ENCODE peak calls at places on chromosomes 11 and 22, in seven cellular contexts. One of them, this sample, is unnamed.

GRCh38 chr22:48980409-48980808 is 847.3 kb downstream of the BRD1 start:
- DNase-seq in K562: no peak
- DNase-seq in adrenal gland: no peak
- DNase-seq in IMR-90: no peak
- DNase-seq in HCT116: no peak
- DNase-seq in uterus: no peak
- DNase-seq in heart left ventricle: no peak
- DNase-seq in this sample: no peak

GRCh38 chr11:68411501-68411991 is 49.0 kb upstream of the PPP6R3 start:
- DNase-seq in K562: no peak
- DNase-seq in adrenal gland: no peak
- DNase-seq in IMR-90: no peak
- DNase-seq in HCT116: no peak
- DNase-seq in uterus: no peak
- DNase-seq in heart left ventricle: no peak
- DNase-seq in this sample: no peak

GRCh38 chr11:121159721-121160120 is 58.7 kb downstream of the TECTA start:
- DNase-seq in K562: no peak
- DNase-seq in adrenal gland: no peak
- DNase-seq in IMR-90: no peak
- DNase-seq in HCT116: no peak
- DNase-seq in uterus: no peak
- DNase-seq in heart left ventricle: no peak
- DNase-seq in this sample: no peak

GRCh38 chr11:9150944-9151343 is 59.5 kb upstream of the SCUBE2 start:
- DNase-seq in K562: no peak
- DNase-seq in adrenal gland: no peak
- DNase-seq in IMR-90: peak; percentile 39
- DNase-seq in HCT116: no peak
- DNase-seq in uterus: no peak
- DNase-seq in heart left ventricle: no peak
- DNase-seq in this sample: no peak

GRCh38 chr11:35529971-35530495 is 4.6 kb upstream of the PAMR1 start:
- DNase-seq in K562: no peak
- DNase-seq in adrenal gland: no peak
- DNase-seq in IMR-90: peak; percentile 98
- DNase-seq in HCT116: no peak
- DNase-seq in uterus: peak; percentile 45
- DNase-seq in heart left ventricle: peak; percentile 47
- DNase-seq in this sample: no peak

GRCh38 chr11:7485136-7485853 is at the start of gene OLFML1:
- DNase-seq in K562: no peak
- DNase-seq in adrenal gland: no peak
- DNase-seq in IMR-90: no peak
- DNase-seq in HCT116: no peak
- DNase-seq in uterus: peak; percentile 39
- DNase-seq in heart left ventricle: no peak
- DNase-seq in this sample: no peak

GRCh38 chr11:65321076-65321475 is 6.4 kb downstream of the CDC42EP2 start:
- DNase-seq in K562: no peak
- DNase-seq in adrenal gland: no peak
- DNase-seq in IMR-90: no peak
- DNase-seq in HCT116: no peak
- DNase-seq in uterus: no peak
- DNase-seq in heart left ventricle: no peak
- DNase-seq in this sample: no peak

GRCh38 chr11:120032766-120033390 is 105.0 kb downstream of the TRIM29 start:
- DNase-seq in K562: no peak
- DNase-seq in adrenal gland: no peak
- DNase-seq in IMR-90: no peak
- DNase-seq in HCT116: no peak
- DNase-seq in uterus: no peak
- DNase-seq in heart left ventricle: no peak
- DNase-seq in this sample: no peak

GRCh38 chr11:32884770-32885384 is 7.7 kb upstream of the QSER1 start:
- DNase-seq in K562: peak; percentile 38
- DNase-seq in adrenal gland: no peak
- DNase-seq in IMR-90: no peak
- DNase-seq in HCT116: no peak
- DNase-seq in uterus: no peak
- DNase-seq in heart left ventricle: no peak
- DNase-seq in this sample: no peak

GRCh38 chr22:46584081-46584903 is 35.9 kb upstream of the GRAMD4 start:
- DNase-seq in K562: no peak
- DNase-seq in adrenal gland: no peak
- DNase-seq in IMR-90: peak; percentile 48
- DNase-seq in HCT116: no peak
- DNase-seq in uterus: no peak
- DNase-seq in heart left ventricle: no peak
- DNase-seq in this sample: peak; percentile 73

GRCh38 chr11:72363112-72363511 is 71.2 kb downstream of the CLPB start:
- DNase-seq in K562: no peak
- DNase-seq in adrenal gland: no peak
- DNase-seq in IMR-90: no peak
- DNase-seq in HCT116: no peak
- DNase-seq in uterus: no peak
- DNase-seq in heart left ventricle: no peak
- DNase-seq in this sample: no peak

DNA sequence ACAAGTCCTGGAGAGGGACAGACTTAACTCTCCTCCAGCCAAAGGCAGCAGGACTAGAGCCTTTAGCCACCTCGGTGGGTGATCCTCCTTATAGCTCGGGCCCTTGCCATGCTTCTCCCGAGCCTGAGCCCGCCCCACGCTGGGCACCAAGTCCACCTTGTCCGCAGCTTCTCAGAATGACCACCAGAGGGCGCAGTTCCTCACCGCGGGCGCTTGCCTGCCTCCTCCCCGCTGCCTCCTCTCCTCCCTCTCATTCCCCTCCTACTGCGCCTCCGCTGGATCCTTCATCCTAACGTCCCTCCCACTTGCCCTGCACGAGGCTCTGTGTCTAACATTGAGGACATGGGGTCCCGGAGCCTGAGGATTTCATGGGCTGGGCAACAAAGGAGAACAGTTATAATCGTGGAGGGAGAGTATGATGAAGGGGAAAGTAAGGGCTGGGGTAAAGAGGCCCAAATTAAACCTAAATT is 11.3 kb upstream of the MOGAT2 start:
- DNase-seq in K562: peak; percentile 86
- DNase-seq in adrenal gland: peak; percentile 82
- DNase-seq in IMR-90: peak; percentile 64
- DNase-seq in HCT116: peak; percentile 77
- DNase-seq in uterus: peak; percentile 61
- DNase-seq in heart left ventricle: peak; percentile 76
- DNase-seq in this sample: peak; percentile 91
- H3K4me3 ChIP-seq in K562: no peak overlapping the region
- H3K4me3 ChIP-seq in adrenal gland: no peak overlapping the region
- H3K4me3 ChIP-seq in IMR-90: no peak overlapping the region
- H3K4me3 ChIP-seq in HCT116: no peak overlapping the region
- H3K4me3 ChIP-seq in uterus: no peak overlapping the region
- H3K4me3 ChIP-seq in heart left ventricle: no peak overlapping the region
- H3K4me3 ChIP-seq in this sample: no peak overlapping the region

GRCh38 chr22:21959274-21960074 is 6.8 kb upstream of the PPM1F start:
- DNase-seq in K562: no peak
- DNase-seq in adrenal gland: no peak
- DNase-seq in IMR-90: no peak
- DNase-seq in HCT116: no peak
- DNase-seq in uterus: no peak
- DNase-seq in heart left ventricle: no peak
- DNase-seq in this sample: no peak
- TF ChIP-seq POLR2A in K562: peak; percentile 30
- TF ChIP-seq POLR2A in adrenal gland: no peak
- TF ChIP-seq POLR2A in IMR-90: no peak
- TF ChIP-seq POLR2A in HCT116: no peak
- TF ChIP-seq POLR2A in uterus: no peak
- TF ChIP-seq POLR2A in heart left ventricle: no peak
- TF ChIP-seq POLR2A in this sample: no peak

GRCh38 chr22:22462813-22463567 is 45.6 kb downstream of the ZNF280B start:
- DNase-seq in K562: peak; percentile 78
- DNase-seq in adrenal gland: no peak
- DNase-seq in IMR-90: no peak
- DNase-seq in HCT116: no peak
- DNase-seq in uterus: no peak
- DNase-seq in heart left ventricle: no peak
- DNase-seq in this sample: no peak
- TF ChIP-seq CTCF in K562: peak; percentile 85
- TF ChIP-seq CTCF in adrenal gland: no peak
- TF ChIP-seq CTCF in IMR-90: peak; percentile 23
- TF ChIP-seq CTCF in HCT116: peak; percentile 68
- TF ChIP-seq CTCF in uterus: no peak
- TF ChIP-seq CTCF in heart left ventricle: no peak
- TF ChIP-seq CTCF in this sample: no peak

DNA sequence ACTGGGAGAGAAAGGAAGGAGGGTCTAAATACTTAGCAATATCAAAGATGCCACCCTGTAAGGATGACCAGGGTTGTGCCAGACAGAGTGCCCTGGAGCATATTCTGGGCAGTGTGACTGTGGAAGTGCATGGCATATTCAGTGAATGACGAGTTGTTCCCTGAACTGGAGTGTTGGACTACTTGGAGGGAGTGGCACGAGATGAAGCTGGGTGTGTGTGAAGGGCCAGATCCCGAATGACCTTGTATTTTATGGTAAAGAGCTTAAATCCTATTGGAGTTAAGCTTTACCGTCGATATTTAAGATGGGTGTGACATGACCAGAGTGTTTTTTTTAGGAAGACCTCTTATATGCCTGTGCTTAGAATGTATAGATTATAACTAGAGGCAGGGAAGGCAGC is 48.8 kb downstream of the STIM1 start:
- DNase-seq in K562: no peak
- DNase-seq in adrenal gland: no peak
- DNase-seq in IMR-90: no peak
- DNase-seq in HCT116: no peak
- DNase-seq in uterus: no peak
- DNase-seq in heart left ventricle: no peak
- DNase-seq in this sample: no peak
- H3K4me3 ChIP-seq in K562: no peak overlapping the region
- H3K4me3 ChIP-seq in adrenal gland: no peak overlapping the region
- H3K4me3 ChIP-seq in IMR-90: no peak overlapping the region
- H3K4me3 ChIP-seq in HCT116: no peak overlapping the region
- H3K4me3 ChIP-seq in uterus: no peak overlapping the region
- H3K4me3 ChIP-seq in heart left ventricle: no peak overlapping the region
- H3K4me3 ChIP-seq in this sample: no peak overlapping the region

DNA sequence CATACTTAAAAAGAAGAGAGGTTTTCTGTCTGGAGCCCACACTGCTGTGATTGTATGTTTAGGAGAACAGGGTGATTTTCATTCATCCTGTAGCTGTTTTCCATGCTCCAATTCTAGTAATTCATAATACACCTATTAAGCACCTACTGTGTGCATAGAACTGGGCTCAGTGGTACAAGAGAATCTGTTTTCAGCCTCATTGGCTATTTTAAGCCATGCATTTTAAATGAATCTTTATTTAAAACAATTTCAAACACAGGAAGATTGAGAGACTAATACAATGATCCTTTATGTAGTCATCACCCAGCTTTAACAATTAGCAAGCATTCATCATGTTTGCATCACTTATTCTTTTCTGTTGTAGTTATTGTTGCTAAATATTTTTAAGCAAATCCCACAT is 86.2 kb downstream of the BDNF start:
- DNase-seq in K562: no peak
- DNase-seq in adrenal gland: no peak
- DNase-seq in IMR-90: no peak
- DNase-seq in HCT116: no peak
- DNase-seq in uterus: no peak
- DNase-seq in heart left ventricle: no peak
- DNase-seq in this sample: no peak
- TF ChIP-seq POLR2A in K562: no peak
- TF ChIP-seq POLR2A in adrenal gland: no peak
- TF ChIP-seq POLR2A in IMR-90: no peak
- TF ChIP-seq POLR2A in HCT116: no peak
- TF ChIP-seq POLR2A in uterus: no peak
- TF ChIP-seq POLR2A in heart left ventricle: no peak
- TF ChIP-seq POLR2A in this sample: no peak

DNA sequence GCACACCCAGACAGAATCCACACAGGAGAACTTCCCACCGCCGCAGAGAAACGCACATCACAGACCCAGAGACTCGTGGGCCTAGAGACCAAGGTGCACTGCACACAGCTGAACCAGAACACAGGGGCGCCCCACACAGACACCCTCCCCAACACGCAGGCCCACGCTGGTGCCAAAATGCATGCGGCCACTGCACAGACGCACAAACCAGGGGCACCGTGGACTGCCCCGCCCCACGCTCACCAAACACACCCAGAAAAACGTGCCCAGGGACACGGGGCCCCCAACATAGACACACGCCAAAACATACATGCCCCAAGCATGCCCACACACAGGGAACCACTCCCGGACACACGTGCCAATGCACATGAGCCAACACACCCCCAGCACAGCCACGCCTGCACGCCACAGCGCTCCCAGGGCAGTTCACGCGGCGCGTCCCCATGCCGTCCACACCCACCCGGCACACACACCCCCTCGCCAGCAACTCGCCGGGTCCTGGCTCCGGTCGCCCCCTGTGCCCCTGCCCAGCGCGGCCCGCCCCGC is 7.8 kb downstream of the ELFN2 start:
- DNase-seq in K562: no peak
- DNase-seq in adrenal gland: no peak
- DNase-seq in IMR-90: no peak
- DNase-seq in HCT116: no peak
- DNase-seq in uterus: no peak
- DNase-seq in heart left ventricle: no peak
- DNase-seq in this sample: no peak
- TF ChIP-seq CTCF in K562: no peak
- TF ChIP-seq CTCF in adrenal gland: no peak
- TF ChIP-seq CTCF in IMR-90: no peak
- TF ChIP-seq CTCF in HCT116: no peak
- TF ChIP-seq CTCF in uterus: no peak
- TF ChIP-seq CTCF in heart left ventricle: no peak
- TF ChIP-seq CTCF in this sample: no peak

DNA sequence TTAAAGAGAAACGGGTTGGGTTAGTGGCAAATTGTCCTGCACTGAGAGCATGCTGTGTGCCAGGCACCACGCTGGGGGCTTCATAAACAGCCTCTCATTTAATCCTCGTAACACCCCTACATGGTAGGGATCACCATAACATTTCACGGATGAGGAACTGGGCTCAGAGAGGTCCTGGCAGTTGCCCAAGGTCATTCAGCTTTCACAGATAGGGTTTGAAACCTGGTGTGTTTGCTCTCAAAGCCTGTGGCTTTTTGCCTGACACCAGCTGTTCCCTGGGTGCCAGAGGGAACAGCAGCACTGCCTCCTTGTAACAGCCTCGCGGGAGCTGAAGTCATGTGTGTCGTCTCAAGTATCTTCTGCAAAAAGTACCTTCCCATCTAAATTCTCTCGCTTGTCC is 423.7 kb downstream of the MN1 start:
- DNase-seq in K562: no peak
- DNase-seq in adrenal gland: no peak
- DNase-seq in IMR-90: no peak
- DNase-seq in HCT116: no peak
- DNase-seq in uterus: no peak
- DNase-seq in heart left ventricle: no peak
- DNase-seq in this sample: no peak
- H3K4me3 ChIP-seq in K562: no peak overlapping the region
- H3K4me3 ChIP-seq in adrenal gland: no peak overlapping the region
- H3K4me3 ChIP-seq in IMR-90: no peak overlapping the region
- H3K4me3 ChIP-seq in HCT116: no peak overlapping the region
- H3K4me3 ChIP-seq in uterus: no peak overlapping the region
- H3K4me3 ChIP-seq in heart left ventricle: no peak overlapping the region
- H3K4me3 ChIP-seq in this sample: no peak overlapping the region

GRCh38 chr11:1300569-1301187 is 8.8 kb downstream of the TOLLIP start:
- DNase-seq in K562: no peak
- DNase-seq in adrenal gland: peak; percentile 19
- DNase-seq in IMR-90: no peak
- DNase-seq in HCT116: no peak
- DNase-seq in uterus: peak; percentile 13
- DNase-seq in heart left ventricle: no peak
- DNase-seq in this sample: peak; percentile 44
- TF ChIP-seq POLR2A in K562: no peak
- TF ChIP-seq POLR2A in adrenal gland: no peak
- TF ChIP-seq POLR2A in IMR-90: no peak
- TF ChIP-seq POLR2A in HCT116: no peak
- TF ChIP-seq POLR2A in uterus: no peak
- TF ChIP-seq POLR2A in heart left ventricle: no peak
- TF ChIP-seq POLR2A in this sample: no peak

This sample was measured in spleen.